ENCODE peak calls at places on chromosome 12, in nine cellular contexts. One of them, this sample, is unnamed.

GRCh38 chr12:25975179-25975578 is 16.7 kb downstream of the RASSF8 start:
- DNase-seq in cardiac muscle cell: no peak
- DNase-seq in GM04503: no peak
- DNase-seq in stomach: no peak
- DNase-seq in CD4-positive, alpha-beta memory T cell: no peak
- DNase-seq in COR-L47: no peak
- DNase-seq in iPS-NIHi11: no peak
- DNase-seq in activated naive CD8-positive, alpha-beta T cell treated with anti-CD3 and anti-CD28 coated beads for 36 hours: no peak
- DNase-seq in stromal cell of bone marrow: no peak
- DNase-seq in this sample: no peak

GRCh38 chr12:121423682-121424631 is 24.0 kb downstream of the RNF34 start:
- DNase-seq in activated naive CD8-positive, alpha-beta T cell treated with anti-CD3 and anti-CD28 coated beads for 36 hours: no peak
- DNase-seq in GM04503: no peak
- DNase-seq in CD4-positive, alpha-beta memory T cell: no peak
- DNase-seq in stomach: no peak
- DNase-seq in stromal cell of bone marrow: no peak
- DNase-seq in iPS-NIHi11: no peak
- DNase-seq in COR-L47: no peak
- DNase-seq in cardiac muscle cell: peak
- DNase-seq in this sample: no peak

GRCh38 chr12:87848248-87848868 is 180.8 kb downstream of the C12orf50 start:
- DNase-seq in activated naive CD8-positive, alpha-beta T cell treated with anti-CD3 and anti-CD28 coated beads for 36 hours: no peak
- DNase-seq in iPS-NIHi11: peak
- DNase-seq in GM04503: no peak
- DNase-seq in COR-L47: peak
- DNase-seq in stomach: no peak
- DNase-seq in CD4-positive, alpha-beta memory T cell: no peak
- DNase-seq in stromal cell of bone marrow: peak
- DNase-seq in cardiac muscle cell: peak
- DNase-seq in this sample: no peak

GRCh38 chr12:7373226-7373625 is 69.4 kb downstream of the ACSM4 start:
- DNase-seq in iPS-NIHi11: no peak
- DNase-seq in stromal cell of bone marrow: no peak
- DNase-seq in CD4-positive, alpha-beta memory T cell: no peak
- DNase-seq in GM04503: no peak
- DNase-seq in COR-L47: no peak
- DNase-seq in stomach: no peak
- DNase-seq in cardiac muscle cell: peak
- DNase-seq in activated naive CD8-positive, alpha-beta T cell treated with anti-CD3 and anti-CD28 coated beads for 36 hours: no peak
- DNase-seq in this sample: no peak

GRCh38 chr12:26197832-26198231 is 2.5 kb downstream of the SSPN start:
- DNase-seq in stromal cell of bone marrow: no peak
- DNase-seq in iPS-NIHi11: no peak
- DNase-seq in GM04503: no peak
- DNase-seq in cardiac muscle cell: no peak
- DNase-seq in stomach: peak
- DNase-seq in CD4-positive, alpha-beta memory T cell: no peak
- DNase-seq in COR-L47: no peak
- DNase-seq in activated naive CD8-positive, alpha-beta T cell treated with anti-CD3 and anti-CD28 coated beads for 36 hours: no peak
- DNase-seq in this sample: no peak

GRCh38 chr12:95918194-95918993 is 24.0 kb downstream of the CCDC38 start:
- DNase-seq in GM04503: no peak
- DNase-seq in stomach: peak
- DNase-seq in iPS-NIHi11: peak
- DNase-seq in cardiac muscle cell: peak
- DNase-seq in activated naive CD8-positive, alpha-beta T cell treated with anti-CD3 and anti-CD28 coated beads for 36 hours: peak
- DNase-seq in CD4-positive, alpha-beta memory T cell: peak
- DNase-seq in COR-L47: peak
- DNase-seq in stromal cell of bone marrow: peak
- DNase-seq in this sample: peak

GRCh38 chr12:54415223-54415929 is 3.7 kb downstream of the ITGA5 start:
- DNase-seq in stromal cell of bone marrow: no peak
- DNase-seq in stomach: no peak
- DNase-seq in GM04503: no peak
- DNase-seq in cardiac muscle cell: no peak
- DNase-seq in COR-L47: no peak
- DNase-seq in iPS-NIHi11: no peak
- DNase-seq in CD4-positive, alpha-beta memory T cell: peak
- DNase-seq in activated naive CD8-positive, alpha-beta T cell treated with anti-CD3 and anti-CD28 coated beads for 36 hours: no peak
- DNase-seq in this sample: no peak

GRCh38 chr12:57836442-57837375 is 9.8 kb downstream of the CTDSP2 start:
- DNase-seq in stomach: peak
- DNase-seq in COR-L47: peak
- DNase-seq in stromal cell of bone marrow: peak
- DNase-seq in CD4-positive, alpha-beta memory T cell: peak
- DNase-seq in cardiac muscle cell: peak
- DNase-seq in GM04503: peak
- DNase-seq in iPS-NIHi11: peak
- DNase-seq in activated naive CD8-positive, alpha-beta T cell treated with anti-CD3 and anti-CD28 coated beads for 36 hours: peak
- DNase-seq in this sample: no peak

GRCh38 chr12:22477166-22477893 is 67.0 kb downstream of the C2CD5 start:
- DNase-seq in activated naive CD8-positive, alpha-beta T cell treated with anti-CD3 and anti-CD28 coated beads for 36 hours: no peak
- DNase-seq in cardiac muscle cell: no peak
- DNase-seq in CD4-positive, alpha-beta memory T cell: no peak
- DNase-seq in stomach: no peak
- DNase-seq in COR-L47: no peak
- DNase-seq in stromal cell of bone marrow: peak
- DNase-seq in iPS-NIHi11: no peak
- DNase-seq in GM04503: no peak
- DNase-seq in this sample: no peak

GRCh38 chr12:8698132-8698829 is 490 bp downstream of the RIMKLB start:
- DNase-seq in stromal cell of bone marrow: no peak
- DNase-seq in cardiac muscle cell: peak
- DNase-seq in CD4-positive, alpha-beta memory T cell: peak
- DNase-seq in iPS-NIHi11: peak
- DNase-seq in GM04503: no peak
- DNase-seq in stomach: peak
- DNase-seq in COR-L47: no peak
- DNase-seq in activated naive CD8-positive, alpha-beta T cell treated with anti-CD3 and anti-CD28 coated beads for 36 hours: peak
- DNase-seq in this sample: peak

GRCh38 chr12:67568055-67568454 is 80.5 kb upstream of the DYRK2 start:
- DNase-seq in COR-L47: no peak
- DNase-seq in stromal cell of bone marrow: no peak
- DNase-seq in CD4-positive, alpha-beta memory T cell: no peak
- DNase-seq in activated naive CD8-positive, alpha-beta T cell treated with anti-CD3 and anti-CD28 coated beads for 36 hours: no peak
- DNase-seq in GM04503: no peak
- DNase-seq in stomach: no peak
- DNase-seq in iPS-NIHi11: no peak
- DNase-seq in cardiac muscle cell: no peak
- DNase-seq in this sample: no peak